ENCODE peak calls at places on chromosomes 13 and 19, in five cellular contexts. N is AG04450; I is HS-5; Q is A673; B is stimulated activated CD4-positive, alpha-beta T cell treated with anti-CD3 and anti-CD28 coated beads, Interleukin-1b, Interleukin-23, amount 100 ng/mL, for 4 hours. L is an unnamed sample.
A peak's percentile ranks its signal among the peaks of the same experiment; 100 is the strongest.

GRCh38 chr13:81686877-81687276 is 1346.0 kb upstream of the SPRY2 start:
- DNase-seq in N (no peak), I (no peak), Q (peak; percentile 65), B (no peak), L (no peak)

GRCh38 chr19:15323496-15324235 is 8.7 kb downstream of the BRD4 start:
- DNase-seq in N (no peak), I (no peak), Q (no peak), B (no peak), L (peak; percentile 61)

GRCh38 chr19:54422136-54422535 is 6.9 kb downstream of the TTYH1 start:
- DNase-seq in N (no peak), I (no peak), Q (no peak), B (no peak), L (no peak)

GRCh38 chr13:111511805-111512504 is 191.5 kb downstream of the TEX29 start:
- DNase-seq in N (no peak), I (no peak), Q (no peak), B (no peak), L (no peak)

GRCh38 chr13:59643239-59643865 is 520.4 kb downstream of the DIAPH3 start:
- DNase-seq in N (no peak), I (no peak), Q (no peak), B (no peak), L (no peak)

GRCh38 chr13:58852076-58852475 is 1220.5 kb downstream of the PCDH17 start:
- DNase-seq in N (no peak), I (peak; percentile 19), Q (no peak), B (no peak), L (no peak)

GRCh38 chr13:45242524-45242923 is 41.7 kb upstream of the KCTD4 start:
- DNase-seq in N (no peak), I (no peak), Q (no peak), B (no peak), L (no peak)

GRCh38 chr13:111572956-111573355 is 252.5 kb downstream of the TEX29 start:
- DNase-seq in N (no peak), I (no peak), Q (no peak), B (no peak), L (no peak)

GRCh38 chr19:11814707-11815050 is 606 bp downstream of the ZNF440 start:
- DNase-seq in N (no peak), I (no peak), Q (peak; percentile 15), B (no peak), L (no peak)

GRCh38 chr13:45718063-45718462 is 15.9 kb downstream of the CBY2 start:
- DNase-seq in N (no peak), I (no peak), Q (peak; percentile 60), B (no peak), L (no peak)

L was measured in chondrocyte.